ENCODE peak calls at places on chromosomes 7 and 10, in eight cellular contexts. E is foreskin fibroblast, H is cardiac muscle cell, P is NCI-H524, K is myocyte, D is AG10803, F is 8988T, M is Kasumi-1. L is an unnamed sample.

GRCh38 chr10:44369851-44370250 is 15.0 kb downstream of the CXCL12 start:
- DNase-seq in H (no peak), E (peak; percentile 5), F (no peak), D (peak; percentile 80), M (no peak), K (peak; percentile 51), P (no peak), L (no peak)

GRCh38 chr7:51012569-51013217 is 230.0 kb upstream of the GRB10 start:
- DNase-seq in D (no peak), M (no peak), E (no peak), H (no peak), F (no peak), P (no peak), K (no peak), L (no peak)

GRCh38 chr10:17923728-17924127 is 28.0 kb upstream of the SLC39A12 start:
- DNase-seq in K (peak; percentile 79), P (no peak), F (peak; percentile 28), M (no peak), D (peak; percentile 93), E (peak; percentile 91), H (no peak), L (no peak)

GRCh38 chr7:46544396-46545008 is 623.4 kb upstream of the IGFBP3 start:
- DNase-seq in H (no peak), E (peak; percentile 44), M (no peak), P (no peak), F (no peak), D (peak; percentile 80), K (peak; percentile 45), L (no peak)

GRCh38 chr7:79452495-79453265 is 787 bp downstream of the MAGI2 start:
- DNase-seq in P (no peak), F (no peak), K (peak; percentile 42), H (peak; percentile 45), D (peak; percentile 32), E (peak; percentile 20), M (no peak), L (no peak)

GRCh38 chr10:125152646-125153368 is 7.6 kb downstream of the CTBP2 start:
- DNase-seq in H (no peak), K (peak; percentile 27), D (peak; percentile 37), F (no peak), E (peak; percentile 56), P (no peak), M (no peak), L (no peak)

GRCh38 chr10:80461208-80462183 is 7.4 kb downstream of the TSPAN14 start:
- DNase-seq in M (no peak), D (peak; percentile 67), E (peak; percentile 34), H (no peak), F (no peak), K (no peak), P (no peak), L (no peak)

GRCh38 chr7:116772926-116773749 is 89.2 kb upstream of the CAPZA2 start:
- DNase-seq in D (no peak), M (no peak), K (no peak), H (no peak), P (no peak), F (no peak), E (no peak), L (no peak)

GRCh38 chr7:42351313-42351935 is 114.4 kb upstream of the GLI3 start:
- DNase-seq in K (no peak), P (no peak), M (no peak), E (no peak), D (peak; percentile 72), H (no peak), F (no peak), L (no peak)

GRCh38 chr10:119418401-119418800 is 124.1 kb downstream of the RGS10 start:
- DNase-seq in F (no peak), E (no peak), K (peak; percentile 94), P (no peak), H (no peak), M (no peak), D (no peak), L (no peak)

GRCh38 chr7:129553861-129554530 is 51.7 kb downstream of the SMKR1 start:
- DNase-seq in P (no peak), K (peak; percentile 79), D (peak; percentile 48), H (no peak), M (no peak), E (peak; percentile 50), F (no peak), L (peak; percentile 5)

GRCh38 chr7:131747625-131748024 is 191.2 kb upstream of the PODXL start:
- DNase-seq in K (no peak), M (no peak), F (no peak), E (no peak), D (no peak), H (no peak), P (no peak), L (no peak)

GRCh38 chr7:64758151-64758550 is 36.1 kb upstream of the ZNF138 start:
- DNase-seq in F (no peak), H (no peak), K (no peak), E (no peak), D (no peak), P (no peak), M (no peak), L (no peak)

GRCh38 chr10:130459851-130460490 is 323.8 kb downstream of the GLRX3 start:
- DNase-seq in F (no peak), K (no peak), P (no peak), E (no peak), M (no peak), D (no peak), H (no peak), L (no peak)

GRCh38 chr7:1939434-1940401 is 269.6 kb downstream of the ELFN1 start:
- DNase-seq in H (no peak), F (no peak), E (no peak), K (no peak), P (no peak), M (no peak), D (no peak), L (no peak)

GRCh38 chr7:17207220-17207619 is 91.2 kb upstream of the AHR start:
- DNase-seq in M (no peak), D (no peak), H (no peak), F (no peak), E (no peak), P (no peak), K (no peak), L (no peak)